ENCODE peak calls at places on chromosomes 1 and 21, in six cellular contexts. O is CD4-positive, CD25-positive, alpha-beta regulatory T cell; F is NT2/D1; N is NCI-H1930; W is astrocyte of the spinal cord; T is transverse colon. H is an unnamed sample.

GRCh38 chr1:109789771-109790170 is 26.0 kb upstream of the EPS8L3 start:
- DNase-seq in O (no peak), F (no peak), N (no peak), W (no peak), T (peak; percentile 5), H (no peak)

GRCh38 chr1:234545512-234546386 is 64.2 kb downstream of the IRF2BP2 start:
- DNase-seq in O (no peak), F (no peak), N (no peak), W (no peak), T (no peak), H (no peak)

GRCh38 chr1:214660900-214661299 is 57.9 kb downstream of the CENPF start:
- DNase-seq in O (no peak), F (no peak), N (no peak), W (peak; percentile 89), T (peak; percentile 9), H (peak; percentile 20)

GRCh38 chr1:231107186-231107585 is 54.7 kb upstream of the TRIM67 start:
- DNase-seq in O (no peak), F (no peak), N (no peak), W (no peak), T (no peak), H (no peak)

GRCh38 chr21:31520506-31521163 is 138.9 kb upstream of the SOD1 start:
- DNase-seq in O (no peak), F (no peak), N (peak; percentile 35), W (peak; percentile 81), T (no peak), H (peak; percentile 88)

GRCh38 chr1:10867138-10867721 is 70.8 kb upstream of the CASZ1 start:
- DNase-seq in O (peak; percentile 36), F (no peak), N (peak; percentile 54), W (no peak), T (peak; percentile 69), H (peak; percentile 15)

GRCh38 chr1:26999440-26999987 is 6.0 kb downstream of the TRNP1 start:
- DNase-seq in O (no peak), F (peak; percentile 99), N (no peak), W (peak; percentile 96), T (peak; percentile 66), H (peak; percentile 92)

GRCh38 chr1:24955161-24955560 is 25.1 kb upstream of the RUNX3 start:
- DNase-seq in O (peak; percentile 90), F (no peak), N (no peak), W (peak; percentile 62), T (no peak), H (no peak)

GRCh38 chr1:235892080-235892670 is 25.5 kb upstream of the LYST start:
- DNase-seq in O (no peak), F (no peak), N (no peak), W (no peak), T (no peak), H (no peak)

GRCh38 chr1:246096356-246096755 is 410.7 kb downstream of the SMYD3 start:
- DNase-seq in O (no peak), F (no peak), N (no peak), W (no peak), T (no peak), H (no peak)

GRCh38 chr21:42818328-42818749 is 61.0 kb downstream of the WDR4 start:
- DNase-seq in O (peak; percentile 69), F (peak; percentile 57), N (no peak), W (peak; percentile 50), T (peak; percentile 73), H (peak; percentile 18)

GRCh38 chr1:12581179-12581578 is 36.8 kb downstream of the DHRS3 start:
- DNase-seq in O (no peak), F (no peak), N (no peak), W (no peak), T (no peak), H (no peak)

GRCh38 chr1:89724369-89725015 is 91.6 kb downstream of the LRRC8C start:
- DNase-seq in O (peak; percentile 56), F (no peak), N (no peak), W (no peak), T (peak; percentile 11), H (peak; percentile 47)

GRCh38 chr1:18261891-18262290 is 154.3 kb downstream of the IGSF21 start:
- DNase-seq in O (no peak), F (no peak), N (no peak), W (no peak), T (no peak), H (no peak)

GRCh38 chr1:43296207-43296606 is 4.6 kb upstream of the TIE1 start:
- DNase-seq in O (no peak), F (no peak), N (no peak), W (no peak), T (no peak), H (no peak)

GRCh38 chr1:240385985-240386978 is 225.7 kb downstream of the GREM2 start:
- DNase-seq in O (no peak), F (no peak), N (no peak), W (peak; percentile 92), T (no peak), H (peak; percentile 94)

GRCh38 chr1:203702130-203702577 is 62.8 kb upstream of the LAX1 start:
- DNase-seq in O (peak; percentile 69), F (peak; percentile 86), N (no peak), W (peak; percentile 50), T (peak; percentile 70), H (peak; percentile 57)

GRCh38 chr1:161013591-161014513 is 7.1 kb downstream of the F11R start:
- DNase-seq in O (peak; percentile 83), F (no peak), N (no peak), W (no peak), T (peak; percentile 93), H (peak; percentile 92)

GRCh38 chr1:84877592-84877991 is 15.4 kb downstream of the LPAR3 start:
- DNase-seq in O (no peak), F (no peak), N (no peak), W (no peak), T (no peak), H (no peak)

GRCh38 chr1:224689354-224689753 is 73.2 kb downstream of the CNIH3 start:
- DNase-seq in O (no peak), F (no peak), N (no peak), W (no peak), T (no peak), H (no peak)

GRCh38 chr1:214584805-214585766 is 17.9 kb upstream of the CENPF start:
- DNase-seq in O (peak; percentile 34), F (no peak), N (no peak), W (peak; percentile 81), T (no peak), H (peak; percentile 76)

GRCh38 chr1:86138746-86139145 is 17.8 kb downstream of the COL24A1 start:
- DNase-seq in O (no peak), F (no peak), N (no peak), W (no peak), T (no peak), H (no peak)

GRCh38 chr1:81549588-81550127 is 251.1 kb upstream of the ADGRL2 start:
- DNase-seq in O (no peak), F (peak; percentile 39), N (peak; percentile 1), W (peak; percentile 40), T (no peak), H (peak; percentile 12)

GRCh38 chr1:16387201-16388185 is 20.5 kb downstream of the SZRD1 start:
- DNase-seq in O (peak; percentile 51), F (no peak), N (no peak), W (peak; percentile 23), T (no peak), H (no peak)

GRCh38 chr1:53541761-53542550 is 82.8 kb downstream of the DMRTB1 start:
- DNase-seq in O (peak; percentile 12), F (no peak), N (no peak), W (peak; percentile 79), T (peak; percentile 18), H (peak; percentile 91)

GRCh38 chr1:53656062-53656915 is 82.7 kb downstream of the GLIS1 start:
- DNase-seq in O (no peak), F (no peak), N (no peak), W (peak; percentile 80), T (no peak), H (peak; percentile 74)

GRCh38 chr1:14926214-14926613 is 227.3 kb upstream of the TMEM51 start:
- DNase-seq in O (no peak), F (no peak), N (no peak), W (peak; percentile 37), T (no peak), H (no peak)

GRCh38 chr1:32716312-32717126 is 13.9 kb upstream of the SYNC start:
- DNase-seq in O (peak; percentile 82), F (peak; percentile 96), N (peak; percentile 79), W (no peak), T (peak; percentile 98), H (no peak)

GRCh38 chr1:65344171-65344570 is 34.8 kb downstream of the DNAJC6 start:
- DNase-seq in O (no peak), F (no peak), N (no peak), W (no peak), T (no peak), H (no peak)

GRCh38 chr1:108747128-108747827 is 804 bp downstream of the STXBP3 start:
- DNase-seq in O (peak; percentile 44), F (peak; percentile 40), N (peak; percentile 13), W (peak; percentile 89), T (peak; percentile 84), H (peak; percentile 83)

GRCh38 chr1:245894843-245895242 is 612.2 kb downstream of the SMYD3 start:
- DNase-seq in O (no peak), F (no peak), N (no peak), W (no peak), T (peak; percentile 58), H (no peak)

GRCh38 chr21:43903451-43904091 is 38.5 kb downstream of the AGPAT3 start:
- DNase-seq in O (no peak), F (no peak), N (no peak), W (no peak), T (peak; percentile 26), H (peak; percentile 10)